ENCODE peak calls at places on chromosomes 4 and X, in six cellular contexts. J, Q, V, F, H and T are unnamed samples. For H3K36me3, the result is how much of the 10 kb centered on the place peaks cover.

GRCh38 chr4:123602007-123602406 is 205.4 kb downstream of the SPRY1 start:
- DNase-seq in J (no peak), Q (no peak), V (no peak), F (no peak), H (no peak), T (no peak)

GRCh38 chr4:79042079-79042674 is 102.9 kb upstream of the PAQR3 start:
- DNase-seq in J (no peak), Q (peak), V (no peak), F (peak), H (no peak), T (no peak)

GRCh38 chr4:139962130-139962684 is 191.8 kb downstream of the MAML3 start:
- DNase-seq in J (no peak), Q (no peak), V (no peak), F (no peak), H (no peak), T (no peak)

GRCh38 chrX:40278340-40279090 is 180.8 kb upstream of the BCOR start:
- DNase-seq in J (no peak), Q (no peak), V (no peak), F (peak), H (no peak), T (no peak)

GRCh38 chrX:129497146-129497805 is 26.0 kb downstream of the SMARCA1 start:
- DNase-seq in J (no peak), Q (no peak), V (no peak), F (no peak), H (no peak), T (no peak)

GRCh38 chr4:6439120-6439757 is 33.2 kb downstream of the PPP2R2C start:
- DNase-seq in J (no peak), Q (no peak), V (no peak), F (no peak), H (no peak), T (no peak)

GRCh38 chr4:166318810-166319525 is 445.9 kb downstream of the TLL1 start:
- DNase-seq in J (no peak), Q (peak), V (no peak), F (no peak), H (no peak), T (no peak)

GRCh38 chr4:177367336-177367735 is 57.7 kb downstream of the NEIL3 start:
- DNase-seq in J (peak), Q (peak), V (no peak), F (peak), H (no peak), T (no peak)

GRCh38 chrX:17774053-17774452 is 36.8 kb downstream of the SCML1 start:
- DNase-seq in J (no peak), Q (no peak), V (no peak), F (no peak), H (no peak), T (no peak)

GRCh38 chr4:137749466-137749865 is 217.2 kb upstream of the PCDH18 start:
- DNase-seq in J (no peak), Q (peak), V (no peak), F (no peak), H (no peak), T (no peak)

GRCh38 chrX:39688576-39689373 is 409.0 kb downstream of the BCOR start:
- DNase-seq in J (peak), Q (peak), V (peak), F (peak), H (no peak), T (no peak)

GRCh38 chr4:77169496-77169895 is 12.5 kb downstream of the CCNG2 start:
- DNase-seq in J (no peak), Q (peak), V (no peak), F (no peak), H (no peak), T (no peak)

GRCh38 chrX:39195156-39195555 is 393.9 kb downstream of the MID1IP1 start:
- DNase-seq in J (no peak), Q (no peak), V (no peak), F (peak), H (no peak), T (no peak)

GRCh38 chr4:175253184-175253902 is 335.2 kb downstream of the ADAM29 start:
- DNase-seq in J (no peak), Q (no peak), V (no peak), F (no peak), H (no peak), T (no peak)

GRCh38 chr4:6342530-6343293 is 73.1 kb downstream of the WFS1 start:
- DNase-seq in J (no peak), Q (peak), V (peak), F (no peak), H (no peak), T (no peak)

GRCh38 chr4:36835246-36835645 is 409.3 kb upstream of the NWD2 start:
- DNase-seq in J (no peak), Q (no peak), V (no peak), F (no peak), H (no peak), T (no peak)

GRCh38 chr4:27027428-27027827 is 166.8 kb downstream of the STIM2 start:
- DNase-seq in J (no peak), Q (no peak), V (no peak), F (no peak), H (no peak), T (no peak)

GRCh38 chr4:27020203-27020602 is 159.6 kb downstream of the STIM2 start:
- DNase-seq in J (no peak), Q (no peak), V (no peak), F (no peak), H (no peak), T (no peak)

GRCh38 chr4:27024807-27025206 is 164.2 kb downstream of the STIM2 start:
- DNase-seq in J (no peak), Q (no peak), V (no peak), F (no peak), H (no peak), T (no peak)

GRCh38 chr4:27019766-27020165 is 159.1 kb downstream of the STIM2 start:
- DNase-seq in J (no peak), Q (no peak), V (no peak), F (no peak), H (no peak), T (no peak)

GRCh38 chr4:27023366-27023765 is 162.7 kb downstream of the STIM2 start:
- DNase-seq in J (no peak), Q (no peak), V (no peak), F (no peak), H (no peak), T (no peak)
- H3K36me3 ChIP-seq in J (under half), Q (under half), V (under half), F (under half), H (under half), T (under half)

DNA sequence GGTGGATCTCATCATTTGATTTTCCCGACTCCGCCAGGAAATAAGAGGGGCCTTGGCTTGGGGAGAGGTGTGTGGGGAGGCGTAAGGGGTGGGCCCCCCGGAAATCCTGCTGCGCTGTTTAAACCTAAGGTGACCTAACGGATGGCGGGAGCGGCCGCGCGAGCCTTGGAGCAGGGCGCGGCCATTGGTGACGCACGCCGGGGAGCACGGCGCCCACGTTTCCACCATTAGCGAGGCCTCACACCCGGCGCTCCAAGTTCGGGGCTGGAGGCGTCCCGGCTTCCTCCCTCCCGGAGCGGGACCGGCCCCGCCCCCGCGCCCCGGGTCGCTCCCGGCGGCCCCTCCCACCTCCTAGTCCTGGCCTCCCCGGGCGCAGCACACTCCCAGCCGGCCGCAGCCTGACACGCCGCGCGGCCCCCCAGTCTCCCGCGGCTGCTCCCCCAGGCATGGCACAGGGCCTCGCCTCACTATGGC is at the start of gene SMS:
- DNase-seq in J (peak), Q (peak), V (peak), F (peak), H (peak), T (peak)
- H3K4me3 ChIP-seq in J (peak), Q (peak), V (peak), F (peak), H (peak), T (peak)

GRCh38 chr4:113586072-113586471 is 175.5 kb downstream of the CAMK2D start:
- DNase-seq in J (no peak), Q (no peak), V (no peak), F (no peak), H (no peak), T (no peak)

GRCh38 chr4:113591982-113592381 is 169.6 kb downstream of the CAMK2D start:
- DNase-seq in J (no peak), Q (peak), V (no peak), F (no peak), H (no peak), T (no peak)

GRCh38 chr4:113587156-113587555 is 174.4 kb downstream of the CAMK2D start:
- DNase-seq in J (no peak), Q (no peak), V (no peak), F (no peak), H (no peak), T (no peak)

GRCh38 chr4:113587640-113588275 is 173.8 kb downstream of the CAMK2D start:
- DNase-seq in J (no peak), Q (no peak), V (no peak), F (no peak), H (no peak), T (no peak)

GRCh38 chr4:113588895-113589668 is 172.5 kb downstream of the CAMK2D start:
- DNase-seq in J (no peak), Q (peak), V (no peak), F (no peak), H (no peak), T (no peak)
- H3K36me3 ChIP-seq in J (under half), Q (under half), V (under half), F (under half), H (under half), T (under half)

GRCh38 chrX:19840899-19841648 is 46.3 kb downstream of the SH3KBP1 start:
- DNase-seq in J (peak), Q (no peak), V (no peak), F (peak), H (no peak), T (no peak)
- H3K4me3 ChIP-seq in J (no peak), Q (no peak), V (no peak), F (no peak), H (no peak), T (no peak)